ENCODE peak calls at places on chromosomes 16 and 17, in eight cellular contexts. One of them, this sample, is unnamed.
A peak's percentile ranks its signal among the peaks of the same experiment; 100 is the strongest.

GRCh38 chr17:40378966-40379365 is 14.4 kb upstream of the GJD3 start:
- DNase-seq in ovary: no peak
- DNase-seq in suprapubic skin: no peak
- DNase-seq in right lobe of liver: no peak
- DNase-seq in spleen: no peak
- DNase-seq in HepG2: no peak
- DNase-seq in prostate gland: no peak
- DNase-seq in IMR-90: no peak
- DNase-seq in this sample: no peak

GRCh38 chr17:42422958-42423712 is at the start of gene CAVIN1:
- DNase-seq in prostate gland: peak; percentile 99
- DNase-seq in spleen: peak; percentile 91
- DNase-seq in right lobe of liver: peak; percentile 94
- DNase-seq in IMR-90: peak; percentile 98
- DNase-seq in HepG2: peak; percentile 90
- DNase-seq in suprapubic skin: peak; percentile 100
- DNase-seq in ovary: peak; percentile 100
- DNase-seq in this sample: peak; percentile 98

GRCh38 chr16:88548985-88549384 is 21.2 kb upstream of the ZC3H18 start:
- DNase-seq in suprapubic skin: no peak
- DNase-seq in HepG2: no peak
- DNase-seq in right lobe of liver: no peak
- DNase-seq in spleen: no peak
- DNase-seq in prostate gland: no peak
- DNase-seq in IMR-90: no peak
- DNase-seq in ovary: no peak
- DNase-seq in this sample: no peak

GRCh38 chr17:49259663-49260010 is 29.1 kb upstream of the PHOSPHO1 start:
- DNase-seq in HepG2: no peak
- DNase-seq in spleen: no peak
- DNase-seq in suprapubic skin: no peak
- DNase-seq in prostate gland: no peak
- DNase-seq in right lobe of liver: no peak
- DNase-seq in IMR-90: no peak
- DNase-seq in ovary: no peak
- DNase-seq in this sample: no peak

GRCh38 chr17:40862985-40863733 is 3.9 kb downstream of the KRT12 start:
- DNase-seq in prostate gland: no peak
- DNase-seq in right lobe of liver: no peak
- DNase-seq in ovary: no peak
- DNase-seq in suprapubic skin: no peak
- DNase-seq in spleen: no peak
- DNase-seq in HepG2: peak; percentile 48
- DNase-seq in IMR-90: no peak
- DNase-seq in this sample: no peak

GRCh38 chr17:63537001-63537400 is 13.3 kb upstream of the DCAF7 start:
- DNase-seq in IMR-90: no peak
- DNase-seq in ovary: no peak
- DNase-seq in spleen: no peak
- DNase-seq in suprapubic skin: no peak
- DNase-seq in right lobe of liver: peak; percentile 22
- DNase-seq in HepG2: no peak
- DNase-seq in prostate gland: no peak
- DNase-seq in this sample: no peak

GRCh38 chr16:80670170-80670865 is 129.5 kb downstream of the DYNLRB2 start:
- DNase-seq in suprapubic skin: no peak
- DNase-seq in ovary: no peak
- DNase-seq in spleen: no peak
- DNase-seq in right lobe of liver: no peak
- DNase-seq in IMR-90: no peak
- DNase-seq in prostate gland: no peak
- DNase-seq in HepG2: no peak
- DNase-seq in this sample: no peak

GRCh38 chr17:67024736-67025135 is 19.6 kb upstream of the CACNG1 start:
- DNase-seq in suprapubic skin: no peak
- DNase-seq in ovary: no peak
- DNase-seq in IMR-90: no peak
- DNase-seq in prostate gland: no peak
- DNase-seq in HepG2: no peak
- DNase-seq in right lobe of liver: no peak
- DNase-seq in spleen: no peak
- DNase-seq in this sample: no peak

GRCh38 chr16:57519796-57520360 is 16.5 kb downstream of the CCDC102A start:
- DNase-seq in ovary: peak; percentile 75
- DNase-seq in HepG2: peak; percentile 73
- DNase-seq in right lobe of liver: peak; percentile 84
- DNase-seq in spleen: peak; percentile 95
- DNase-seq in IMR-90: peak; percentile 52
- DNase-seq in suprapubic skin: peak; percentile 90
- DNase-seq in prostate gland: peak; percentile 63
- DNase-seq in this sample: peak; percentile 36

GRCh38 chr17:40104570-40105471 is 4.4 kb upstream of the NR1D1 start:
- DNase-seq in spleen: no peak
- DNase-seq in IMR-90: no peak
- DNase-seq in ovary: peak; percentile 45
- DNase-seq in prostate gland: peak; percentile 54
- DNase-seq in right lobe of liver: no peak
- DNase-seq in HepG2: no peak
- DNase-seq in suprapubic skin: no peak
- DNase-seq in this sample: peak; percentile 59

GRCh38 chr17:302300-302698 is 50.3 kb downstream of the RPH3AL start:
- DNase-seq in spleen: no peak
- DNase-seq in HepG2: no peak
- DNase-seq in prostate gland: no peak
- DNase-seq in suprapubic skin: no peak
- DNase-seq in ovary: no peak
- DNase-seq in IMR-90: no peak
- DNase-seq in right lobe of liver: peak; percentile 37
- DNase-seq in this sample: no peak

GRCh38 chr16:35258381-35258780 is 1799.0 kb downstream of the TP53TG3F start:
- DNase-seq in HepG2: no peak
- DNase-seq in right lobe of liver: no peak
- DNase-seq in IMR-90: no peak
- DNase-seq in suprapubic skin: no peak
- DNase-seq in prostate gland: no peak
- DNase-seq in spleen: no peak
- DNase-seq in ovary: no peak
- DNase-seq in this sample: no peak

GRCh38 chr17:48611213-48611612 is 396 bp upstream of the HOXB7 start:
- DNase-seq in spleen: no peak
- DNase-seq in IMR-90: peak; percentile 43
- DNase-seq in ovary: no peak
- DNase-seq in right lobe of liver: no peak
- DNase-seq in HepG2: no peak
- DNase-seq in suprapubic skin: no peak
- DNase-seq in prostate gland: no peak
- DNase-seq in this sample: no peak

GRCh38 chr17:16939606-16940115 is 32.3 kb downstream of the TNFRSF13B start:
- DNase-seq in IMR-90: no peak
- DNase-seq in ovary: no peak
- DNase-seq in right lobe of liver: peak; percentile 44
- DNase-seq in suprapubic skin: peak; percentile 57
- DNase-seq in prostate gland: no peak
- DNase-seq in spleen: peak; percentile 57
- DNase-seq in HepG2: no peak
- DNase-seq in this sample: no peak

GRCh38 chr16:50209548-50210265 is 56.6 kb downstream of the TENT4B start:
- DNase-seq in IMR-90: no peak
- DNase-seq in HepG2: no peak
- DNase-seq in ovary: no peak
- DNase-seq in spleen: no peak
- DNase-seq in suprapubic skin: no peak
- DNase-seq in right lobe of liver: no peak
- DNase-seq in prostate gland: no peak
- DNase-seq in this sample: no peak

GRCh38 chr16:58264961-58265479 is 29.8 kb downstream of the PRSS54 start:
- DNase-seq in right lobe of liver: no peak
- DNase-seq in IMR-90: peak; percentile 84
- DNase-seq in HepG2: no peak
- DNase-seq in suprapubic skin: no peak
- DNase-seq in ovary: no peak
- DNase-seq in spleen: no peak
- DNase-seq in prostate gland: no peak
- DNase-seq in this sample: peak; percentile 56

DNA sequence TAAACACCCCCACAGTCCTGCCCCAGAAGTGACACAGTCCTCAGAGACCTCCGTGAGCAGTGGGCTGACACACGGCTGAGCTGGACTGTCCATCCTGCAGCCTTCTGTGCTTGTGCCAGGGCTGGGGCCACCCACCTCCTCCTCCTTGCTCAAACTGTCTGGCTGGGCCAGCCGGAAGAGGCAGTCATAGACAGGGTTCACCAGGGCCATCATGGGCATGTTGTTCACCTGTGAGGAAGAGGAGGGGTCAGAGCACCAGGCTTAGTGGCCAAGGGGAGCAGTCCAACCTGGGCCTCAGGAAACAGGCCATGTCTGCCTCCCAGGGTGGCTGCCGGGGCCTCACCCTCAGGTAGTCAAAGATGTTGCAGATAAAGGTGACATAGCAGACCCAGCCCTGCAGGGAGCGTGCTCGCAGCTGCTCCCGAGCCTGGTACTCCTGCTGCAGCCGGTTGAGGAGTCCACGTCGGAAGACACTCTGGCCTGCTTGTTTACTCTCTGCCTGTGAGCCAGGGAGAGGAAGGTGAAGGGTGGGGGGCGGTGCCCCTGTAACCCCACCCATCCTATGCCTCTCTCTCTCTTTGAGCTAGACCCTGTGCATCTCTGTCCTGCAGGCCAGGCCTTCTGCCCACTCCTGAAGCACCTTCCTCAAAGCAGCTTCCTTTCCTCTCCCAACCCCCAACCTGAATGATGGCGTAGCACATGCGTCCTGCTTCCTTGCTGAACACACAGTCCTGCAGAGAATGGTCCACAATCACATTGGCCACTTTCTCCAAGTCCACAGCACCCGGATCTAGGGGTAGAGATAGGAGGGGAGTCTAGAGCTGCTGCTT is 3.4 kb downstream of the MIF4GD start:
- DNase-seq in right lobe of liver: no peak
- DNase-seq in prostate gland: no peak
- DNase-seq in spleen: no peak
- DNase-seq in ovary: no peak
- DNase-seq in IMR-90: no peak
- DNase-seq in HepG2: peak; percentile 86
- DNase-seq in suprapubic skin: no peak
- DNase-seq in this sample: no peak
- TF ChIP-seq CTCF in right lobe of liver: no peak
- TF ChIP-seq CTCF in prostate gland: no peak
- TF ChIP-seq CTCF in spleen: no peak
- TF ChIP-seq CTCF in ovary: no peak
- TF ChIP-seq CTCF in IMR-90: no peak
- TF ChIP-seq CTCF in HepG2: peak; percentile 91
- TF ChIP-seq CTCF in suprapubic skin: no peak
- TF ChIP-seq CTCF in this sample: no peak

GRCh38 chr17:79803997-79804855 is 7.3 kb upstream of the CBX8 start:
- DNase-seq in IMR-90: no peak
- DNase-seq in spleen: no peak
- DNase-seq in ovary: no peak
- DNase-seq in HepG2: no peak
- DNase-seq in prostate gland: no peak
- DNase-seq in suprapubic skin: no peak
- DNase-seq in right lobe of liver: no peak
- DNase-seq in this sample: no peak
- TF ChIP-seq POLR2A in IMR-90: no peak
- TF ChIP-seq POLR2A in spleen: no peak
- TF ChIP-seq POLR2A in ovary: no peak
- TF ChIP-seq POLR2A in HepG2: no peak
- TF ChIP-seq POLR2A in prostate gland: no peak
- TF ChIP-seq POLR2A in suprapubic skin: no peak
- TF ChIP-seq POLR2A in right lobe of liver: no peak
- TF ChIP-seq POLR2A in this sample: no peak

GRCh38 chr17:57879437-57880085 is 29.7 kb upstream of the MRPS23 start:
- DNase-seq in prostate gland: peak; percentile 43
- DNase-seq in suprapubic skin: no peak
- DNase-seq in HepG2: peak; percentile 84
- DNase-seq in ovary: no peak
- DNase-seq in right lobe of liver: no peak
- DNase-seq in IMR-90: no peak
- DNase-seq in spleen: no peak
- DNase-seq in this sample: no peak

GRCh38 chr17:57876866-57877237 is 27.0 kb upstream of the MRPS23 start:
- DNase-seq in prostate gland: no peak
- DNase-seq in HepG2: no peak
- DNase-seq in right lobe of liver: no peak
- DNase-seq in spleen: no peak
- DNase-seq in ovary: no peak
- DNase-seq in suprapubic skin: no peak
- DNase-seq in IMR-90: no peak
- DNase-seq in this sample: no peak

GRCh38 chr17:57876023-57876865 is 26.4 kb upstream of the MRPS23 start:
- DNase-seq in ovary: no peak
- DNase-seq in HepG2: no peak
- DNase-seq in IMR-90: peak; percentile 40
- DNase-seq in suprapubic skin: no peak
- DNase-seq in prostate gland: no peak
- DNase-seq in spleen: no peak
- DNase-seq in right lobe of liver: no peak
- DNase-seq in this sample: no peak

GRCh38 chr17:57880086-57880456 is 30.2 kb upstream of the MRPS23 start:
- DNase-seq in HepG2: no peak
- DNase-seq in ovary: no peak
- DNase-seq in suprapubic skin: no peak
- DNase-seq in spleen: no peak
- DNase-seq in prostate gland: no peak
- DNase-seq in IMR-90: no peak
- DNase-seq in right lobe of liver: no peak
- DNase-seq in this sample: no peak

GRCh38 chr17:57877803-57878202 is 28.0 kb upstream of the MRPS23 start:
- DNase-seq in ovary: no peak
- DNase-seq in right lobe of liver: no peak
- DNase-seq in suprapubic skin: no peak
- DNase-seq in spleen: no peak
- DNase-seq in HepG2: no peak
- DNase-seq in IMR-90: no peak
- DNase-seq in prostate gland: no peak
- DNase-seq in this sample: no peak
- H3K4me3 ChIP-seq in ovary: no peak overlapping the region
- H3K4me3 ChIP-seq in right lobe of liver: no peak overlapping the region
- H3K4me3 ChIP-seq in suprapubic skin: no peak overlapping the region
- H3K4me3 ChIP-seq in spleen: no peak overlapping the region
- H3K4me3 ChIP-seq in HepG2: no peak overlapping the region
- H3K4me3 ChIP-seq in IMR-90: no peak overlapping the region
- H3K4me3 ChIP-seq in prostate gland: no peak overlapping the region
- H3K4me3 ChIP-seq in this sample: no peak overlapping the region

DNA sequence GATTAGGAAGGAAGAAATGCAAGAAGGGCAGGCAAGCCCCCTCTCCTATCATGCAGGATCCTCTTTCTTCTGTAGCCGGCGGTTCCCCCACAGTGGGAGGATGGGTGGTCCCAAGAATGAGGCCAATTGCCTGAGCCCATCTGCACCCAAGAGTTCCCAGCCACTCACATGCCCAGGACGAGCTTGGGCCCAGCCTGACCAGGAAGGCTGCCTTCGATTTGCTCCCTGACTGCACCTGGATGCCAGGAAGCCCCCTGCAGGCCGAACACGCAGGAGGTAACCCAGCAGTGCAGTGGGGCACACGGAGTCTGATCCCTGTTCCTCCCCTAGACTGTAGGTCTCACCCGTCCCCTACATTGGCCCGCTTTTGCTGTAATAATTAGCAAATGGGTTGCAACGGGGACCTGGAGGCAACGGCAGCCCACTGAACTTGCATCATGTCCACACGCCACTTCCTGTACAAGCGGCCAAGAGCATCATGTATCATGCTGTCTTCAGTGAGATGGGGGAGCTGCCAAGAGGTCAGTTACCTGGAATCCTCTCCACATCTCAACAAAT is 67.5 kb downstream of the AMFR start:
- DNase-seq in prostate gland: no peak
- DNase-seq in IMR-90: no peak
- DNase-seq in ovary: peak; percentile 14
- DNase-seq in right lobe of liver: no peak
- DNase-seq in suprapubic skin: peak; percentile 57
- DNase-seq in HepG2: peak; percentile 73
- DNase-seq in spleen: peak; percentile 75
- DNase-seq in this sample: no peak
- TF ChIP-seq CTCF in prostate gland: no peak
- TF ChIP-seq CTCF in IMR-90: no peak
- TF ChIP-seq CTCF in ovary: no peak
- TF ChIP-seq CTCF in right lobe of liver: no peak
- TF ChIP-seq CTCF in suprapubic skin: no peak
- TF ChIP-seq CTCF in HepG2: peak; percentile 87
- TF ChIP-seq CTCF in spleen: no peak
- TF ChIP-seq CTCF in this sample: no peak